ENCODE peak calls at places on chromosomes 7 and 10, in ten cellular contexts. One of them, this sample, is unnamed.

GRCh38 chr7:105643384-105643783 is 62.1 kb upstream of the EFCAB10 start:
- DNase-seq in mesothelial cell of epicardium: no peak
- DNase-seq in IMR-90: no peak
- DNase-seq in OCI-LY7: no peak
- DNase-seq in CD8-positive, alpha-beta T cell: no peak
- DNase-seq in bronchial epithelial cell: no peak
- DNase-seq in foreskin fibroblast: peak
- DNase-seq in Calu3: no peak
- DNase-seq in spleen: no peak
- DNase-seq in A549: no peak
- DNase-seq in this sample: no peak

GRCh38 chr7:118085000-118085399 is 99.0 kb upstream of the LSM8 start:
- DNase-seq in foreskin fibroblast: no peak
- DNase-seq in spleen: no peak
- DNase-seq in Calu3: no peak
- DNase-seq in bronchial epithelial cell: no peak
- DNase-seq in CD8-positive, alpha-beta T cell: no peak
- DNase-seq in A549: no peak
- DNase-seq in IMR-90: no peak
- DNase-seq in OCI-LY7: no peak
- DNase-seq in mesothelial cell of epicardium: no peak
- DNase-seq in this sample: no peak

GRCh38 chr10:79404231-79404609 is 41.2 kb downstream of the ZCCHC24 start:
- DNase-seq in Calu3: no peak
- DNase-seq in IMR-90: peak
- DNase-seq in mesothelial cell of epicardium: no peak
- DNase-seq in bronchial epithelial cell: no peak
- DNase-seq in CD8-positive, alpha-beta T cell: no peak
- DNase-seq in foreskin fibroblast: peak
- DNase-seq in A549: no peak
- DNase-seq in spleen: peak
- DNase-seq in OCI-LY7: no peak
- DNase-seq in this sample: no peak

GRCh38 chr10:91420868-91421267 is 10.7 kb downstream of the HECTD2 start:
- DNase-seq in spleen: no peak
- DNase-seq in A549: no peak
- DNase-seq in mesothelial cell of epicardium: no peak
- DNase-seq in IMR-90: peak
- DNase-seq in CD8-positive, alpha-beta T cell: no peak
- DNase-seq in OCI-LY7: no peak
- DNase-seq in foreskin fibroblast: peak
- DNase-seq in Calu3: no peak
- DNase-seq in bronchial epithelial cell: peak
- DNase-seq in this sample: no peak

GRCh38 chr10:106504536-106504935 is 660.0 kb downstream of the SORCS1 start:
- DNase-seq in Calu3: no peak
- DNase-seq in foreskin fibroblast: peak
- DNase-seq in bronchial epithelial cell: no peak
- DNase-seq in OCI-LY7: no peak
- DNase-seq in IMR-90: no peak
- DNase-seq in spleen: no peak
- DNase-seq in mesothelial cell of epicardium: no peak
- DNase-seq in A549: no peak
- DNase-seq in CD8-positive, alpha-beta T cell: no peak
- DNase-seq in this sample: no peak

GRCh38 chr7:75599244-75599771 is 107.2 kb downstream of the SPDYE5 start:
- DNase-seq in spleen: no peak
- DNase-seq in OCI-LY7: no peak
- DNase-seq in mesothelial cell of epicardium: no peak
- DNase-seq in IMR-90: no peak
- DNase-seq in CD8-positive, alpha-beta T cell: no peak
- DNase-seq in bronchial epithelial cell: no peak
- DNase-seq in foreskin fibroblast: no peak
- DNase-seq in A549: no peak
- DNase-seq in Calu3: no peak
- DNase-seq in this sample: no peak

GRCh38 chr7:14095233-14095950 is 105.9 kb upstream of the ETV1 start:
- DNase-seq in foreskin fibroblast: peak
- DNase-seq in A549: no peak
- DNase-seq in OCI-LY7: no peak
- DNase-seq in spleen: no peak
- DNase-seq in bronchial epithelial cell: peak
- DNase-seq in mesothelial cell of epicardium: no peak
- DNase-seq in IMR-90: no peak
- DNase-seq in CD8-positive, alpha-beta T cell: no peak
- DNase-seq in Calu3: no peak
- DNase-seq in this sample: no peak

GRCh38 chr10:110708776-110709443 is 64.8 kb downstream of the RBM20 start:
- DNase-seq in foreskin fibroblast: no peak
- DNase-seq in mesothelial cell of epicardium: no peak
- DNase-seq in A549: no peak
- DNase-seq in Calu3: no peak
- DNase-seq in bronchial epithelial cell: no peak
- DNase-seq in spleen: no peak
- DNase-seq in OCI-LY7: no peak
- DNase-seq in CD8-positive, alpha-beta T cell: no peak
- DNase-seq in IMR-90: no peak
- DNase-seq in this sample: no peak

GRCh38 chr7:128993419-128993818 is 55.7 kb downstream of the IRF5 start:
- DNase-seq in spleen: no peak
- DNase-seq in OCI-LY7: no peak
- DNase-seq in foreskin fibroblast: no peak
- DNase-seq in IMR-90: no peak
- DNase-seq in bronchial epithelial cell: no peak
- DNase-seq in A549: no peak
- DNase-seq in CD8-positive, alpha-beta T cell: no peak
- DNase-seq in mesothelial cell of epicardium: no peak
- DNase-seq in Calu3: no peak
- DNase-seq in this sample: no peak

GRCh38 chr7:84412161-84412969 is 217.8 kb upstream of the SEMA3A start:
- DNase-seq in bronchial epithelial cell: peak
- DNase-seq in IMR-90: peak
- DNase-seq in mesothelial cell of epicardium: no peak
- DNase-seq in Calu3: peak
- DNase-seq in spleen: no peak
- DNase-seq in OCI-LY7: no peak
- DNase-seq in CD8-positive, alpha-beta T cell: no peak
- DNase-seq in foreskin fibroblast: peak
- DNase-seq in A549: peak
- DNase-seq in this sample: no peak

GRCh38 chr7:47380325-47381131 is 201.4 kb downstream of the TNS3 start:
- DNase-seq in A549: no peak
- DNase-seq in Calu3: peak
- DNase-seq in IMR-90: peak
- DNase-seq in OCI-LY7: no peak
- DNase-seq in spleen: no peak
- DNase-seq in bronchial epithelial cell: peak
- DNase-seq in mesothelial cell of epicardium: no peak
- DNase-seq in CD8-positive, alpha-beta T cell: no peak
- DNase-seq in foreskin fibroblast: no peak
- DNase-seq in this sample: no peak

GRCh38 chr10:112966191-112966855 is 16.3 kb downstream of the TCF7L2 start:
- DNase-seq in foreskin fibroblast: no peak
- DNase-seq in spleen: no peak
- DNase-seq in A549: no peak
- DNase-seq in mesothelial cell of epicardium: no peak
- DNase-seq in bronchial epithelial cell: no peak
- DNase-seq in CD8-positive, alpha-beta T cell: no peak
- DNase-seq in Calu3: no peak
- DNase-seq in IMR-90: no peak
- DNase-seq in OCI-LY7: no peak
- DNase-seq in this sample: no peak

DNA sequence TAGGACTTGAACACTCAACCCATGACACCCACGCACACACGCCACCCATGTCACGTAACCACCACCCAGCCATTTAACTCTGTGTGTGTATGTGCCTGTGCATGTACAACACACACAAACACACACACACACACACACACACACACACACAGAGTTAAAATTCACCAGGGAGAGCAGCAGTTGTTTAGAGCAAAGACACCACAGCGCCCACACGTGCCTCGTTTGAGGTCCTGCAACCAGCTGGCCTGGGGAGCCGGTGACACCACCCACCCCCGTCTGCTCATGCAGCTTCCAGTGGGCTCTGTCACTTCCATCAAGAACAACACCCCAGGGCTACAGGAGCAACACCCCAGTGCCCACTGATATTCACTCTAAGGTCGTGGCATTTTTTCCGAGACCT is 97.4 kb downstream of the ELFN1 start:
- DNase-seq in mesothelial cell of epicardium: no peak
- DNase-seq in spleen: no peak
- DNase-seq in CD8-positive, alpha-beta T cell: no peak
- DNase-seq in IMR-90: no peak
- DNase-seq in foreskin fibroblast: no peak
- DNase-seq in bronchial epithelial cell: no peak
- DNase-seq in OCI-LY7: peak
- DNase-seq in Calu3: no peak
- DNase-seq in A549: no peak
- DNase-seq in this sample: no peak
- TF ChIP-seq CTCF in mesothelial cell of epicardium: no peak
- TF ChIP-seq CTCF in spleen: no peak
- TF ChIP-seq CTCF in CD8-positive, alpha-beta T cell: no peak
- TF ChIP-seq CTCF in IMR-90: no peak
- TF ChIP-seq CTCF in foreskin fibroblast: no peak
- TF ChIP-seq CTCF in bronchial epithelial cell: no peak
- TF ChIP-seq CTCF in OCI-LY7: peak
- TF ChIP-seq CTCF in Calu3: no peak
- TF ChIP-seq CTCF in A549: no peak
- TF ChIP-seq CTCF in this sample: no peak

GRCh38 chr7:148535227-148535626 is 55.3 kb upstream of the C7orf33 start:
- DNase-seq in IMR-90: no peak
- DNase-seq in CD8-positive, alpha-beta T cell: peak
- DNase-seq in Calu3: no peak
- DNase-seq in bronchial epithelial cell: no peak
- DNase-seq in OCI-LY7: peak
- DNase-seq in A549: no peak
- DNase-seq in spleen: peak
- DNase-seq in mesothelial cell of epicardium: no peak
- DNase-seq in foreskin fibroblast: no peak
- DNase-seq in this sample: no peak
- TF ChIP-seq CTCF in IMR-90: no peak
- TF ChIP-seq CTCF in CD8-positive, alpha-beta T cell: no peak
- TF ChIP-seq CTCF in Calu3: no peak
- TF ChIP-seq CTCF in bronchial epithelial cell: no peak
- TF ChIP-seq CTCF in OCI-LY7: peak
- TF ChIP-seq CTCF in A549: no peak
- TF ChIP-seq CTCF in spleen: no peak
- TF ChIP-seq CTCF in mesothelial cell of epicardium: no peak
- TF ChIP-seq CTCF in foreskin fibroblast: no peak
- TF ChIP-seq CTCF in this sample: no peak

GRCh38 chr7:133789951-133790350 is 337.2 kb upstream of the LRGUK start:
- DNase-seq in spleen: no peak
- DNase-seq in bronchial epithelial cell: peak
- DNase-seq in Calu3: no peak
- DNase-seq in IMR-90: peak
- DNase-seq in CD8-positive, alpha-beta T cell: no peak
- DNase-seq in OCI-LY7: no peak
- DNase-seq in mesothelial cell of epicardium: no peak
- DNase-seq in A549: no peak
- DNase-seq in foreskin fibroblast: no peak
- DNase-seq in this sample: no peak
- TF ChIP-seq CTCF in spleen: no peak
- TF ChIP-seq CTCF in bronchial epithelial cell: no peak
- TF ChIP-seq CTCF in Calu3: no peak
- TF ChIP-seq CTCF in IMR-90: peak
- TF ChIP-seq CTCF in CD8-positive, alpha-beta T cell: no peak
- TF ChIP-seq CTCF in OCI-LY7: no peak
- TF ChIP-seq CTCF in mesothelial cell of epicardium: no peak
- TF ChIP-seq CTCF in A549: no peak
- TF ChIP-seq CTCF in foreskin fibroblast: no peak
- TF ChIP-seq CTCF in this sample: no peak

DNA sequence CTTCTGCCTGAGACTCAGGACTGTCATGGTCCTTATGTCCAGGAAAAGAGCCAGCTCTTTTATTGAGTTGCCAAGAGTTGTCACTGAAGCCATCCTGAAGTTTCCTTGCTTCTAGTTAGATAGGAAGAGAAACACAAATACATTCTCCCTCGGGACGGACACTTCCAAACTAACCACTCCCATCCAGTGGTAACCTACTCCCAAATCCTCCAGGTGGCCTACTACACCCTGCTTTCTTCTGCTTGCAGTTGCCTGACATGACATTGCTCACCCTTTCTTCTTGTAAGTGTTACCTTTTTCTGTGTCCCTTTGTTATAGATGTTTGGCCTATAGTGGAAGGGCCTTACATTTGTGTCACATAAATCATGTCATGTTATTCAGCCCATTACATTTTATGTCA is 346.8 kb downstream of the NRG3 start:
- DNase-seq in CD8-positive, alpha-beta T cell: no peak
- DNase-seq in bronchial epithelial cell: no peak
- DNase-seq in spleen: no peak
- DNase-seq in IMR-90: no peak
- DNase-seq in OCI-LY7: no peak
- DNase-seq in A549: no peak
- DNase-seq in Calu3: no peak
- DNase-seq in mesothelial cell of epicardium: no peak
- DNase-seq in foreskin fibroblast: no peak
- DNase-seq in this sample: no peak
- TF ChIP-seq CTCF in CD8-positive, alpha-beta T cell: no peak
- TF ChIP-seq CTCF in bronchial epithelial cell: no peak
- TF ChIP-seq CTCF in spleen: no peak
- TF ChIP-seq CTCF in IMR-90: no peak
- TF ChIP-seq CTCF in OCI-LY7: peak
- TF ChIP-seq CTCF in A549: no peak
- TF ChIP-seq CTCF in Calu3: no peak
- TF ChIP-seq CTCF in mesothelial cell of epicardium: no peak
- TF ChIP-seq CTCF in foreskin fibroblast: no peak
- TF ChIP-seq CTCF in this sample: no peak

GRCh38 chr7:70040971-70041766 is 442.9 kb downstream of the AUTS2 start:
- DNase-seq in Calu3: no peak
- DNase-seq in CD8-positive, alpha-beta T cell: no peak
- DNase-seq in foreskin fibroblast: peak
- DNase-seq in mesothelial cell of epicardium: no peak
- DNase-seq in A549: peak
- DNase-seq in IMR-90: no peak
- DNase-seq in bronchial epithelial cell: peak
- DNase-seq in spleen: no peak
- DNase-seq in OCI-LY7: peak
- DNase-seq in this sample: no peak
- TF ChIP-seq CTCF in Calu3: no peak
- TF ChIP-seq CTCF in CD8-positive, alpha-beta T cell: no peak
- TF ChIP-seq CTCF in foreskin fibroblast: peak
- TF ChIP-seq CTCF in mesothelial cell of epicardium: no peak
- TF ChIP-seq CTCF in A549: peak
- TF ChIP-seq CTCF in IMR-90: no peak
- TF ChIP-seq CTCF in bronchial epithelial cell: peak
- TF ChIP-seq CTCF in spleen: no peak
- TF ChIP-seq CTCF in OCI-LY7: peak
- TF ChIP-seq CTCF in this sample: peak

GRCh38 chr10:46001187-46001756 is 29.0 kb downstream of the TIMM23 start:
- DNase-seq in mesothelial cell of epicardium: no peak
- DNase-seq in OCI-LY7: no peak
- DNase-seq in A549: no peak
- DNase-seq in foreskin fibroblast: no peak
- DNase-seq in Calu3: no peak
- DNase-seq in spleen: no peak
- DNase-seq in IMR-90: no peak
- DNase-seq in bronchial epithelial cell: no peak
- DNase-seq in CD8-positive, alpha-beta T cell: no peak
- DNase-seq in this sample: no peak
- TF ChIP-seq CTCF in mesothelial cell of epicardium: no peak
- TF ChIP-seq CTCF in OCI-LY7: no peak
- TF ChIP-seq CTCF in A549: no peak
- TF ChIP-seq CTCF in foreskin fibroblast: no peak
- TF ChIP-seq CTCF in Calu3: no peak
- TF ChIP-seq CTCF in spleen: no peak
- TF ChIP-seq CTCF in IMR-90: no peak
- TF ChIP-seq CTCF in bronchial epithelial cell: no peak
- TF ChIP-seq CTCF in CD8-positive, alpha-beta T cell: no peak
- TF ChIP-seq CTCF in this sample: no peak

This sample was measured in progenitor cell of endocrine pancreas.